ENCODE peak calls at places on chromosomes 6 and 20, in four cellular contexts. Z is activated CD4-positive, alpha-beta T cell treated with anti-CD3 and anti-CD28 coated beads, Interleukin-2, amount 50 U/mL, for 48 hours; J is NAMALWA; R is stimulated activated CD4-positive, alpha-beta T cell treated with anti-CD3 and anti-CD28 coated beads, Interleukin-1b, Interleukin-23, amount 100 ng/mL, for 1 hour. D is an unnamed sample.

GRCh38 chr6:141133836-141134235 is 998.9 kb upstream of the GJE1 start:
- DNase-seq in J (no peak), R (no peak), Z (no peak), D (no peak)

GRCh38 chr20:18138639-18139583 is 1.2 kb downstream of the KAT14 start:
- DNase-seq in Z (no peak), J (peak; percentile 24), R (no peak), D (no peak)

GRCh38 chr6:257774-258173 is 34.5 kb upstream of the DUSP22 start:
- DNase-seq in Z (no peak), J (peak; percentile 70), R (no peak), D (no peak)

GRCh38 chr6:80143312-80143960 is 37.0 kb downstream of the BCKDHB start:
- DNase-seq in J (no peak), R (no peak), Z (no peak), D (no peak)

GRCh38 chr6:41775293-41775882 is 4.3 kb downstream of the FRS3 start:
- DNase-seq in R (no peak), Z (no peak), J (no peak), D (no peak)

GRCh38 chr20:59988141-59988540 is 29.9 kb downstream of the CDH26 start:
- DNase-seq in Z (no peak), J (no peak), R (no peak), D (no peak)

GRCh38 chr20:62561182-62561581 is 81.1 kb upstream of the SLCO4A1 start:
- DNase-seq in Z (no peak), R (no peak), J (peak; percentile 39), D (no peak)

GRCh38 chr6:3549314-3549940 is 92.6 kb upstream of the SLC22A23 start:
- DNase-seq in R (no peak), J (no peak), Z (no peak), D (no peak)

GRCh38 chr6:39049575-39050283 is 1.1 kb downstream of the GLP1R start:
- DNase-seq in R (no peak), Z (no peak), J (no peak), D (no peak)

GRCh38 chr6:129673758-129674157 is 36.2 kb downstream of the ARHGAP18 start:
- DNase-seq in J (no peak), R (no peak), Z (no peak), D (no peak)

GRCh38 chr20:61833807-61834610 is 231.7 kb downstream of the TAF4 start:
- DNase-seq in J (peak; percentile 17), Z (no peak), R (no peak), D (no peak)

GRCh38 chr6:54598787-54599309 is 247.7 kb upstream of the FAM83B start:
- DNase-seq in Z (no peak), R (no peak), J (no peak), D (no peak)

GRCh38 chr6:146700078-146700686 is 101.4 kb downstream of the ADGB start:
- DNase-seq in J (peak; percentile 79), R (no peak), Z (peak; percentile 45), D (peak; percentile 68)

GRCh38 chr6:158662607-158663464 is 13.0 kb downstream of the SYTL3 start:
- DNase-seq in J (no peak), Z (no peak), R (no peak), D (no peak)

GRCh38 chr6:28474441-28475219 is 31.3 kb upstream of the ZSCAN23 start:
- DNase-seq in R (no peak), Z (no peak), J (peak; percentile 80), D (no peak)

GRCh38 chr6:137309078-137309762 is 90.0 kb upstream of the IFNGR1 start:
- DNase-seq in R (no peak), J (no peak), Z (no peak), D (no peak)

D was measured in cerebellar nuclear complex.